ENCODE peak calls at places on chromosomes 12 and 14, in eight cellular contexts. Z is stimulated activated effector memory CD8-positive, alpha-beta T cell treated with anti-CD3 and anti-CD28 coated beads, Interleukin-12 subunit alpha, Interleukin-12 subunit beta, amount 100 ng/mL, for 72 hours; V is activated T-cell treated with anti-CD3 and anti-CD28 coated beads, Interleukin-2, amount 50 U/mL, for 72 hours; K is right lobe of liver; N is kidney tubule cell; A is Ammon's horn; W is RPMI8226; C is H7. P is an unnamed sample.

GRCh38 chr12:122126342-122126635 is 47.7 kb downstream of the IL31 start:
- DNase-seq in N (no peak), K (no peak), A (no peak), V (no peak), C (no peak), W (no peak), Z (no peak), P (no peak)

GRCh38 chr12:67388331-67389163 is 119.4 kb downstream of the CAND1 start:
- DNase-seq in V (no peak), C (peak), W (no peak), Z (no peak), K (no peak), A (no peak), N (peak), P (no peak)

GRCh38 chr14:103332143-103332919 is 1.7 kb upstream of the EIF5 start:
- DNase-seq in C (peak), N (peak), W (peak), V (no peak), K (no peak), A (no peak), Z (no peak), P (no peak)

GRCh38 chr14:21940887-21941855 is 267.6 kb upstream of the OR4E1 start:
- DNase-seq in K (no peak), W (peak), V (peak), C (peak), Z (no peak), N (peak), A (no peak), P (no peak)

GRCh38 chr14:61106627-61107147 is 125.6 kb downstream of the SLC38A6 start:
- DNase-seq in W (peak), Z (no peak), V (no peak), N (no peak), K (no peak), A (no peak), C (peak), P (no peak)

GRCh38 chr12:111438501-111438900 is 32.8 kb downstream of the SH2B3 start:
- DNase-seq in K (no peak), A (no peak), Z (no peak), V (no peak), C (peak), N (peak), W (peak), P (no peak)

GRCh38 chr12:132117558-132117875 is 26.6 kb downstream of the DDX51 start:
- DNase-seq in N (no peak), V (no peak), Z (no peak), K (peak), W (no peak), C (peak), A (no peak), P (no peak)

GRCh38 chr12:65565601-65566560 is 258.4 kb upstream of the HMGA2 start:
- DNase-seq in W (peak), Z (no peak), N (peak), A (no peak), K (no peak), C (no peak), V (no peak), P (no peak)

GRCh38 chr12:110270125-110270962 is 10.7 kb upstream of the ATP2A2 start:
- DNase-seq in W (peak), V (no peak), A (peak), C (no peak), N (no peak), Z (no peak), K (peak), P (peak)

GRCh38 chr14:58637040-58637390 is 747 bp upstream of the DACT1 start:
- DNase-seq in A (peak), C (no peak), V (peak), Z (no peak), W (no peak), N (peak), K (no peak), P (peak)

GRCh38 chr12:107291018-107291417 is 197.7 kb upstream of the CRY1 start:
- DNase-seq in C (no peak), A (no peak), Z (no peak), K (no peak), W (no peak), V (no peak), N (no peak), P (no peak)

GRCh38 chr12:66963901-66964300 is 285.0 kb upstream of the GRIP1 start:
- DNase-seq in N (no peak), W (no peak), K (no peak), C (no peak), A (no peak), V (no peak), Z (no peak), P (no peak)

GRCh38 chr12:124660846-124661245 is 93.4 kb upstream of the NCOR2 start:
- DNase-seq in N (no peak), V (no peak), W (no peak), C (no peak), K (no peak), A (no peak), Z (no peak), P (no peak)

GRCh38 chr12:100908501-100908900 is 113.9 kb downstream of the ANO4 start:
- DNase-seq in Z (no peak), V (no peak), W (no peak), C (no peak), N (peak), A (no peak), K (no peak), P (no peak)

GRCh38 chr14:96091941-96092411 is 52.8 kb downstream of the C14orf132 start:
- DNase-seq in K (peak), V (no peak), Z (no peak), C (no peak), N (no peak), A (no peak), W (no peak), P (peak)

GRCh38 chr14:101017806-101018560 is 114.5 kb upstream of the RTL1 start:
- DNase-seq in C (peak), K (peak), V (no peak), Z (no peak), N (no peak), W (no peak), A (no peak), P (no peak)

GRCh38 chr12:102484017-102484731 is 3.8 kb upstream of the IGF1 start:
- DNase-seq in A (peak), Z (peak), K (peak), N (peak), C (peak), W (peak), V (peak), P (peak)

GRCh38 chr12:24487606-24488005 is 461.3 kb downstream of the BCAT1 start:
- DNase-seq in A (no peak), C (no peak), W (no peak), K (no peak), N (peak), Z (no peak), V (no peak), P (no peak)

GRCh38 chr12:57086951-57087688 is 1.8 kb upstream of the NAB2 start:
- DNase-seq in V (peak), N (peak), K (peak), C (peak), Z (peak), A (peak), W (peak), P (peak)

GRCh38 chr14:79256311-79256879 is 954.9 kb downstream of the DIO2 start:
- DNase-seq in N (no peak), C (no peak), Z (no peak), W (no peak), K (no peak), V (no peak), A (no peak), P (no peak)

GRCh38 chr12:114355389-114356088 is 50.4 kb downstream of the TBX5 start:
- DNase-seq in V (no peak), W (peak), N (no peak), K (no peak), C (peak), A (peak), Z (no peak), P (no peak)

GRCh38 chr12:107503851-107504502 is 181.6 kb upstream of the PWP1 start:
- DNase-seq in C (no peak), N (no peak), Z (no peak), A (no peak), K (no peak), V (no peak), W (no peak), P (no peak)

GRCh38 chr14:92456215-92457017 is 57.2 kb upstream of the RIN3 start:
- DNase-seq in C (peak), N (peak), V (peak), K (peak), Z (no peak), W (peak), A (peak), P (peak)

GRCh38 chr14:100067971-100068959 is 3.0 kb downstream of the EVL start:
- DNase-seq in A (peak), W (no peak), Z (peak), N (peak), C (no peak), V (peak), K (no peak), P (peak)

GRCh38 chr12:125690841-125691240 is 625.6 kb downstream of the AACS start:
- DNase-seq in K (no peak), N (no peak), C (peak), W (no peak), Z (no peak), V (no peak), A (no peak), P (no peak)

GRCh38 chr12:103807561-103808238 is 33.3 kb downstream of the NT5DC3 start:
- DNase-seq in N (no peak), Z (no peak), V (no peak), W (no peak), K (no peak), A (no peak), C (no peak), P (no peak)

GRCh38 chr12:108228746-108229145 is 99.7 kb downstream of the WSCD2 start:
- DNase-seq in Z (no peak), A (no peak), V (no peak), N (no peak), W (no peak), K (no peak), C (no peak), P (no peak)

GRCh38 chr12:109783135-109783964 is 49.8 kb downstream of the TRPV4 start:
- DNase-seq in V (no peak), Z (no peak), W (no peak), K (no peak), A (no peak), C (no peak), N (no peak), P (no peak)

GRCh38 chr12:1846421-1847405 is 26.3 kb downstream of the LRTM2 start:
- DNase-seq in N (no peak), W (no peak), C (peak), Z (no peak), A (no peak), K (peak), V (no peak), P (no peak)

GRCh38 chr14:88682495-88683114 is 110.1 kb downstream of the EML5 start:
- DNase-seq in N (peak), Z (no peak), C (peak), V (no peak), A (no peak), K (no peak), W (peak), P (no peak)

GRCh38 chr12:3631272-3631637 is 121.7 kb downstream of the CRACR2A start:
- DNase-seq in N (no peak), V (no peak), Z (no peak), K (no peak), C (no peak), W (no peak), A (no peak), P (no peak)

GRCh38 chr12:53985358-53985899 is 483 bp downstream of the HOXC10 start:
- DNase-seq in Z (no peak), N (peak), K (no peak), W (no peak), C (peak), V (no peak), A (no peak), P (no peak)

GRCh38 chr14:90513151-90514014 is 116.6 kb downstream of the CALM1 start:
- DNase-seq in C (peak), Z (no peak), K (no peak), A (peak), N (peak), V (no peak), W (peak), P (peak)

GRCh38 chr14:49768301-49769121 is 558 bp downstream of the KLHDC2 start:
- DNase-seq in W (peak), N (peak), V (peak), Z (peak), C (peak), A (peak), K (peak), P (peak)